ENCODE peak calls at places on chromosomes 7 and 10, in five cellular contexts. K is CD8-positive, alpha-beta T cell; P is colonic mucosa; J is GM06990; Y is heart right ventricle. R is an unnamed sample.

GRCh38 chr7:111438369-111439289 is 123.7 kb downstream of the IMMP2L start:
- DNase-seq in K (no peak), P (no peak), J (no peak), Y (no peak), R (no peak)

GRCh38 chr7:154504938-154505337 is 452.7 kb downstream of the DPP6 start:
- DNase-seq in K (no peak), P (no peak), J (no peak), Y (no peak), R (no peak)

GRCh38 chr7:84088669-84089278 is 105.8 kb downstream of the SEMA3A start:
- DNase-seq in K (no peak), P (no peak), J (no peak), Y (no peak), R (no peak)

GRCh38 chr7:81692146-81692905 is 77.5 kb downstream of the HGF start:
- DNase-seq in K (no peak), P (no peak), J (no peak), Y (no peak), R (no peak)

GRCh38 chr10:5977471-5978370 is at the start of gene IL15RA:
- DNase-seq in K (peak; percentile 80), P (peak; percentile 88), J (peak; percentile 86), Y (peak; percentile 78), R (no peak)

GRCh38 chr10:118980135-118980865 is 49.2 kb upstream of the NANOS1 start:
- DNase-seq in K (no peak), P (no peak), J (no peak), Y (no peak), R (peak; percentile 67)

GRCh38 chr10:60182691-60183090 is 207.0 kb downstream of the ANK3 start:
- DNase-seq in K (no peak), P (no peak), J (no peak), Y (no peak), R (no peak)

GRCh38 chr10:93403741-93404354 is 78.3 kb downstream of the MYOF start:
- DNase-seq in K (no peak), P (no peak), J (no peak), Y (no peak), R (no peak)

GRCh38 chr10:19788075-19788686 is 28.1 kb upstream of the PLXDC2 start:
- DNase-seq in K (no peak), P (peak; percentile 34), J (no peak), Y (peak; percentile 14), R (no peak)

GRCh38 chr7:40489844-40490602 is 355.2 kb downstream of the SUGCT start:
- DNase-seq in K (no peak), P (no peak), J (no peak), Y (no peak), R (no peak)

GRCh38 chr7:35909870-35910357 is 109.1 kb downstream of the SEPTIN7 start:
- DNase-seq in K (no peak), P (no peak), J (no peak), Y (no peak), R (no peak)

GRCh38 chr7:158251061-158251965 is 336.3 kb downstream of the PTPRN2 start:
- DNase-seq in K (no peak), P (no peak), J (no peak), Y (no peak), R (no peak)

GRCh38 chr7:22980422-22980821 is 33.5 kb downstream of the HYCC1 start:
- DNase-seq in K (no peak), P (no peak), J (no peak), Y (no peak), R (no peak)

GRCh38 chr10:128035557-128035973 is 90.7 kb downstream of the MKI67 start:
- DNase-seq in K (peak; percentile 71), P (peak; percentile 62), J (no peak), Y (peak; percentile 53), R (no peak)

GRCh38 chr7:44705434-44705833 is 43.2 kb upstream of the ZMIZ2 start:
- DNase-seq in K (no peak), P (no peak), J (no peak), Y (no peak), R (no peak)

GRCh38 chr7:114527589-114527988 is 113.0 kb downstream of the FOXP2 start:
- DNase-seq in K (no peak), P (no peak), J (no peak), Y (no peak), R (no peak)

GRCh38 chr10:12358863-12359647 is 9.7 kb downstream of the CAMK1D start:
- DNase-seq in K (no peak), P (no peak), J (no peak), Y (no peak), R (no peak)

GRCh38 chr10:95278061-95278988 is 12.5 kb downstream of the PDLIM1 start:
- DNase-seq in K (no peak), P (peak; percentile 26), J (no peak), Y (no peak), R (no peak)

GRCh38 chr7:141133646-141134045 is 59.8 kb downstream of the TMEM178B start:
- DNase-seq in K (no peak), P (no peak), J (no peak), Y (no peak), R (no peak)

GRCh38 chr10:73044378-73045285 is 52.0 kb downstream of the P4HA1 start:
- DNase-seq in K (no peak), P (no peak), J (no peak), Y (no peak), R (no peak)

GRCh38 chr10:124545756-124546369 is 84.2 kb downstream of the LHPP start:
- DNase-seq in K (no peak), P (no peak), J (no peak), Y (no peak), R (no peak)

GRCh38 chr10:124550305-124551034 is 88.8 kb downstream of the LHPP start:
- DNase-seq in K (no peak), P (no peak), J (peak; percentile 48), Y (no peak), R (no peak)

GRCh38 chr10:124545346-124545745 is 83.7 kb downstream of the LHPP start:
- DNase-seq in K (peak; percentile 21), P (peak; percentile 48), J (no peak), Y (no peak), R (no peak)

GRCh38 chr10:124546957-124547650 is 85.5 kb downstream of the LHPP start:
- DNase-seq in K (no peak), P (no peak), J (no peak), Y (no peak), R (no peak)

DNA sequence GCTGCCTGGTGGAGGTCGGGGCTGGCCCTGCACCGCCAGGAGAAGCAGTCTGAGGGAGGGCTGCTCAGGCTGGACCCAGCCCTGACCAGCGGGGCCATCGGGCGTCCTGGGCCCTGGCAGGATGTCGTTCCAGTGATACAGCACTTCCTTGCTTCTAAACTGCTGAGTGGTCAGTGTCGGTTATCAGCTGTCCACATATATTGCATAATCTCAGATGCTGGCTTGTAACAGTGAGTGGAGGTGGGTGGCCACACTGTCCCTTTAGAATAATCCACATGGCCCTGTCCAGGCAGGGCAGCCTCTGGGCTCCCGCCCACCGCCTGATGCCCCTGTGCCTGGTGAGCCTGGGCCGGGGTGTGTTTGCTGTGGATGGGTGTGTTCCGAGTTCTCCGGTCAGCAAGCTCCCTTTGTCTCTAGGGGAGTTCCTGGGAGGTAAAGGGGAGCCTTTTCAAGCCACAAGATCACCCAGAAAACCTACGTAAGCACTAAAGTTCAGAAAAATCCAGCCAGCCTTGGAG is 86.1 kb downstream of the LHPP start:
- DNase-seq in K (no peak), P (no peak), J (no peak), Y (no peak), R (no peak)
- H3K4me3 ChIP-seq in K (no peak overlapping the region), P (no peak overlapping the region), J (no peak overlapping the region), Y (no peak overlapping the region), R (no peak overlapping the region)

DNA sequence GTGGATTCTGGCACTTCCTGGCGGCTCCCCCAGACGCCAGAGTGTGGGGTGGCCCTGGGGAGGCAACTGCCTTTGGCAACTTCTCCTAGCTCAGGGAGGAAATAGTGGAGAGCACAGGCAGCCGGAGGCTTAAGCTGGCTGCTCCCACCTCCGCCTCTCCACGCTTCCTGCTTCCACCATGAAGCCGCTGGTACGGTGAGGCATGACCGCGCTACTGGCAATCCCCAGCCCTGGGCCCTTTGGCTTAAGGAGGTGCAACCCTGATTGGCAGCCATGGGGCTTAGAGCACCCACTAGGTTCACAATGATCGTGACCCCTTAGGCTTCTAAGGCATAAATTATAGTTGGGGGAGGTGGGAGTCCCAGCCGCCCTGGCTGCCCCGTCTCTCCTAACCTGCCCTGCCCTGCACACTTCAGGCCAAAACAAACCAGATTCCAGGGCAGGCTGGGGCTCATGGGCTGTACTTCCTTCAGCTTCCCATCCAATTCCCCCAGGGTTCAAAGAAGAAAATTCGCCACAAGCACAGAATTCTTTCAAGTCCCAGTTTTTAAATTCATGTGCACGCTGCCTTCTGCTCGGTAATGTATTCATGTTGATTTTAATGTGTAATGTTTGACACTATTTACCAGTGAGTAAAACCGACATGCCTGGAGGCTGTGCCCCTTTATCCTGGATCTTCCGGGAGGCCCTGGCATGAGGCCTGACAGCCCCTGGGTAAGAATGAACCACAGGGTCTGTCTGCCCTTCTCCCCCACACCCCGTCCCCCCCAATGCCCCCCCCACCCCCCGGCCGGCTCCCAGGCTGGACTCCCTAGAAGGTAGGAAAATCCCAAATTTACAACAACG is 90.7 kb upstream of the LRRC4 start:
- DNase-seq in K (no peak), P (no peak), J (no peak), Y (peak; percentile 36), R (peak; percentile 74)
- H3K4me3 ChIP-seq in K (no peak overlapping the region), P (no peak overlapping the region), J (no peak overlapping the region), Y (peak overlapping the region; percentile 47), R (no peak overlapping the region)

DNA sequence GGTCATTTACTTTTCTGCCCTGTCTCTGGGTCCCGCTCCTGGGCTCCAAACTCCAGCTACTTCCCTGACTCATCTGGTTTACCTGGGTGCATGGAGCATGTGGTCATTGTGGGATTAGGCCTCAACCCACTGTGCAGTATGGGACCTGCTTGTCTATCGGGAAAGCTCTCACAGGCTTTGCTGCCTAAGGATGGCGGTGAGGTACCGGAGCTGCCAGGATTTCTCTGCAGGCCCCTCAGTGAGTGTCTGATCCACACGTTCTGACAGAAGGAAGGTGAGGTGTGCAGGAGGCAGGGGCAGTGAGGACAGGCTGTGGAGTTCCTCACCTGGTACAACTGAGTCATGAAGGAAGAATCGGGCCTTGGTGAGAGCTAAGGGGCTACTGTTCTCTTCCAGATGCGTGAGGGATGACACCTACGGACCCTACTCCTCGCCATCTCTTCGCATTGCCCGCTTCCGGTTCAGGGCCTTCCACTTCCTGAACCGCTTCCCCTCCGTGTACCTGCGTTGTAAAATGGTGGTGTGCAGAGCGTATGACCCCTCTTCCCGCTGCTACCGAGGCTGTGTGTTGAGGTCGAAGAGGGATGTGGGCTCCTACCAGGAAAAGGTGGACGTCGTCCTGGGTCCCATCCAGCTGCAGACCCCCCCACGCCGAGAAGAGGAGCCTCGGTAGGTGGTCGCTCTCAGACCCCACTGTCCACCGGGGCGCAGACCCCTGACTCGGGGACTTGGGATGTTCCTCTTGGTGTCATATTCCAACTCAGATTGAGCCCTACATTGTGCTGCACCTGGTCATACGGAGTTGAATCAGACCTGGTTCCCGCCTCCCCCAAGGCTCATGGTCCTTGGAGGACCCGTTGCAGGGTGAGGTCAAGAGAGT is 56.7 kb downstream of the C10orf120 start:
- DNase-seq in K (no peak), P (no peak), J (no peak), Y (no peak), R (no peak)
- H3K4me3 ChIP-seq in K (no peak overlapping the region), P (no peak overlapping the region), J (no peak overlapping the region), Y (no peak overlapping the region), R (no peak overlapping the region)

DNA sequence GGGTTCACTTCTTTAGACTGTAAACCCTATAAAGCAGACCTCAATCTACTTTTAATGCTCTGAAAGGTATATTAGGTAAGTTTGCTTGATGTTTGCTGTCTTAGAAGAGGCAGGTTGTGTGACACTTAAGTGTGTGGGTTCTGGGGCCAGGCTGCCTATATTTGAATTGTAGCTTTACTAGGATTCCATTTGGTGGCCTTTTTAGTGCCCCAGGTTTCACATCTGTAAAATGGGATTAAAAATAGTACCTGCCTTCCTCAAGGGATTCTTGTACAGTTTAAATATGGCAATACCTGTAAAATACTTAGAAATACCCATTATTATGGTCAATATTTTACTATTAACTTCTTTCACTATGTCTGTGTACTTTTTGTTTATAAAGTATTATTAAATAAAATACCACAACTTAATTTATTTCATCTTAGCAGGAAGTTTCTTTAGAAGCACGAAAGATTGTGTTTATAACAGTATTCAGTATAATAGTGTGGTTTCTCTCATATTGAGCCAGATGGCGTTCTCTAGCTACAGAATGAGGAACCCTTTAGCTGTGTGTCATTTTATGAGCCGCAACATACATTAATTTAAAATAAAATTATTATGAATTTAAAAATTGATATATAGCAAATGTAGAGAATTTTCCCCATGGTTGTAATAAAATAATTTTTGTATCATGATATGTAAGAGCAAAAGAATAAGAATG is 94.2 kb downstream of the CDK14 start:
- DNase-seq in K (no peak), P (no peak), J (peak; percentile 13), Y (no peak), R (no peak)
- H3K4me3 ChIP-seq in K (no peak overlapping the region), P (no peak overlapping the region), J (no peak overlapping the region), Y (no peak overlapping the region), R (no peak overlapping the region)